ENCODE peak calls at places on chromosomes 12 and 14, in nine cellular contexts. T is NCI-H510A treated with DMSO at 0.1 percent for 48 hours; Q is H4; B is omental fat pad; D is iPS-NIHi11; F is endothelial cell of umbilical vein; S is activated naive CD8-positive, alpha-beta T cell treated with anti-CD3 and anti-CD28 coated beads, Interleukin-2, amount 50 U/mL, for 24 hours; Y is effector CD4-positive, alpha-beta T cell; H is T-helper 1 cell. E is an unnamed sample.

GRCh38 chr12:62783881-62784280 is 151.1 kb downstream of the PPM1H start:
- DNase-seq in T (no peak), Q (no peak), B (no peak), D (no peak), F (no peak), S (no peak), Y (no peak), H (no peak), E (no peak)

GRCh38 chr14:43406936-43407335 is 1100.1 kb downstream of the FSCB start:
- DNase-seq in T (no peak), Q (no peak), B (no peak), D (no peak), F (peak), S (no peak), Y (no peak), H (no peak), E (no peak)

GRCh38 chr12:120687570-120688289 is 781 bp downstream of the MLEC start:
- DNase-seq in T (no peak), Q (no peak), B (no peak), D (no peak), F (peak), S (peak), Y (peak), H (no peak), E (no peak)

GRCh38 chr12:78530065-78530765 is 334.4 kb upstream of the SYT1 start:
- DNase-seq in T (no peak), Q (no peak), B (no peak), D (peak), F (no peak), S (no peak), Y (no peak), H (no peak), E (no peak)

GRCh38 chr12:54229624-54230212 is 40.9 kb upstream of the SMUG1 start:
- DNase-seq in T (no peak), Q (peak), B (no peak), D (peak), F (peak), S (no peak), Y (no peak), H (no peak), E (no peak)

GRCh38 chr12:94204647-94205247 is 56.4 kb downstream of the PLXNC1 start:
- DNase-seq in T (no peak), Q (no peak), B (no peak), D (no peak), F (no peak), S (peak), Y (no peak), H (no peak), E (no peak)

GRCh38 chr14:54814076-54814475 is 88.5 kb downstream of the GCH1 start:
- DNase-seq in T (no peak), Q (peak), B (no peak), D (peak), F (no peak), S (peak), Y (no peak), H (no peak), E (no peak)

GRCh38 chr14:38716871-38717270 is 386.2 kb downstream of the SEC23A start:
- DNase-seq in T (no peak), Q (no peak), B (no peak), D (no peak), F (no peak), S (no peak), Y (no peak), H (no peak), E (no peak)

GRCh38 chr12:91380651-91381050 is 198.0 kb upstream of the DCN start:
- DNase-seq in T (no peak), Q (no peak), B (no peak), D (no peak), F (peak), S (no peak), Y (no peak), H (no peak), E (no peak)

GRCh38 chr12:38664661-38665269 is 240.6 kb downstream of the CPNE8 start:
- DNase-seq in T (no peak), Q (peak), B (no peak), D (peak), F (peak), S (no peak), Y (no peak), H (no peak), E (no peak)

GRCh38 chr14:77882098-77882497 is 82.2 kb downstream of the ADCK1 start:
- DNase-seq in T (peak), Q (peak), B (no peak), D (no peak), F (no peak), S (no peak), Y (no peak), H (no peak), E (peak)

GRCh38 chr14:84435820-84436326 is 1094.1 kb upstream of the FLRT2 start:
- DNase-seq in T (no peak), Q (no peak), B (no peak), D (no peak), F (no peak), S (no peak), Y (no peak), H (no peak), E (no peak)

GRCh38 chr12:132354211-132354981 is 25.0 kb upstream of the GALNT9 start:
- DNase-seq in T (no peak), Q (no peak), B (no peak), D (no peak), F (no peak), S (no peak), Y (no peak), H (no peak), E (no peak)

GRCh38 chr14:55448146-55448614 is 7.8 kb upstream of the TBPL2 start:
- DNase-seq in T (no peak), Q (peak), B (no peak), D (no peak), F (peak), S (peak), Y (no peak), H (no peak), E (no peak)

GRCh38 chr14:104725772-104726548 is 1.9 kb downstream of the ADSS1 start:
- DNase-seq in T (no peak), Q (no peak), B (no peak), D (no peak), F (no peak), S (no peak), Y (no peak), H (no peak), E (no peak)

GRCh38 chr14:23183076-23183475 is 384 bp downstream of the SLC7A8 start:
- DNase-seq in T (no peak), Q (no peak), B (no peak), D (no peak), F (peak), S (no peak), Y (no peak), H (no peak), E (no peak)

GRCh38 chr14:64060199-64060545 is 207.4 kb downstream of the SYNE2 start:
- DNase-seq in T (no peak), Q (no peak), B (no peak), D (no peak), F (no peak), S (no peak), Y (no peak), H (no peak), E (no peak)

GRCh38 chr12:26830783-26831601 is 2.0 kb downstream of the ITPR2 start:
- DNase-seq in T (peak), Q (no peak), B (no peak), D (no peak), F (peak), S (no peak), Y (no peak), H (no peak), E (no peak)

GRCh38 chr12:22046968-22047390 is 961 bp downstream of the CMAS start:
- DNase-seq in T (peak), Q (no peak), B (no peak), D (no peak), F (no peak), S (no peak), Y (no peak), H (no peak), E (no peak)

GRCh38 chr12:109723311-109723791 is 9.7 kb downstream of the FAM222A start:
- DNase-seq in T (no peak), Q (no peak), B (no peak), D (no peak), F (no peak), S (no peak), Y (no peak), H (no peak), E (no peak)

GRCh38 chr12:132761032-132761910 is at the start of gene ANKLE2:
- DNase-seq in T (peak), Q (peak), B (no peak), D (peak), F (peak), S (peak), Y (peak), H (peak), E (no peak)

GRCh38 chr12:121124402-121125109 is 8.1 kb upstream of the P2RX7 start:
- DNase-seq in T (no peak), Q (peak), B (no peak), D (peak), F (peak), S (no peak), Y (no peak), H (no peak), E (no peak)

GRCh38 chr14:77307099-77307496 is 13.6 kb downstream of the POMT2 start:
- DNase-seq in T (no peak), Q (no peak), B (no peak), D (no peak), F (peak), S (no peak), Y (no peak), H (no peak), E (no peak)

GRCh38 chr12:43057561-43057960 is 468.0 kb upstream of the PRICKLE1 start:
- DNase-seq in T (no peak), Q (no peak), B (no peak), D (no peak), F (no peak), S (no peak), Y (no peak), H (no peak), E (no peak)

GRCh38 chr14:99575043-99576023 is 28.7 kb downstream of the CCDC85C start:
- DNase-seq in T (no peak), Q (peak), B (no peak), D (no peak), F (no peak), S (no peak), Y (no peak), H (no peak), E (no peak)